ENCODE peak calls at places on chromosomes 12 and 14, in four cellular contexts. J is HEK293T; Z is stimulated activated effector memory CD8-positive, alpha-beta T cell treated with anti-CD3 and anti-CD28 coated beads, Interleukin-12 subunit alpha, Interleukin-12 subunit beta, amount 100 ng/mL, for 72 hours; C is stromal cell of bone marrow. T is an unnamed sample.

GRCh38 chr14:72906316-72906715 is 12.4 kb upstream of the DPF3 start:
- DNase-seq in J (no peak), Z (no peak), C (no peak), T (no peak)

GRCh38 chr12:39389399-39390150 is 53.3 kb downstream of the KIF21A start:
- DNase-seq in J (no peak), Z (no peak), C (no peak), T (no peak)

GRCh38 chr12:1559729-1560128 is 34.7 kb downstream of the FBXL14 start:
- DNase-seq in J (no peak), Z (no peak), C (no peak), T (no peak)

GRCh38 chr14:85566603-85567002 is 36.7 kb downstream of the FLRT2 start:
- DNase-seq in J (no peak), Z (no peak), C (peak), T (no peak)

GRCh38 chr12:3810016-3810370 is 57.1 kb upstream of the CRACR2A start:
- DNase-seq in J (no peak), Z (no peak), C (no peak), T (no peak)

GRCh38 chr14:101182476-101182875 is 279.0 kb upstream of the RTL1 start:
- DNase-seq in J (no peak), Z (no peak), C (no peak), T (no peak)

GRCh38 chr12:116532986-116533342 is 26.2 kb upstream of the MAP1LC3B2 start:
- DNase-seq in J (no peak), Z (no peak), C (no peak), T (no peak)

GRCh38 chr14:104280902-104281767 is 142.7 kb downstream of the KIF26A start:
- DNase-seq in J (no peak), Z (no peak), C (no peak), T (no peak)

GRCh38 chr12:46499901-46500300 is 127.3 kb upstream of the SLC38A2 start:
- DNase-seq in J (no peak), Z (no peak), C (no peak), T (no peak)

GRCh38 chr12:65510584-65511050 is 232.1 kb downstream of the MSRB3 start:
- DNase-seq in J (peak), Z (no peak), C (no peak), T (no peak)

GRCh38 chr12:116534341-116535121 is 24.6 kb upstream of the MAP1LC3B2 start:
- DNase-seq in J (peak), Z (no peak), C (no peak), T (no peak)

GRCh38 chr12:109134186-109134917 is 18.0 kb downstream of the ACACB start:
- DNase-seq in J (peak), Z (no peak), C (no peak), T (no peak)

GRCh38 chr14:61219673-61220072 is 61.5 kb downstream of the TMEM30B start:
- DNase-seq in J (no peak), Z (no peak), C (no peak), T (no peak)

GRCh38 chr14:41668346-41668745 is 61.7 kb downstream of the LRFN5 start:
- DNase-seq in J (no peak), Z (no peak), C (peak), T (no peak)

GRCh38 chr14:68548194-68549056 is 244.4 kb downstream of the ZFP36L1 start:
- DNase-seq in J (peak), Z (no peak), C (peak), T (no peak)

GRCh38 chr14:90115780-90116179 is 54.0 kb downstream of the KCNK13 start:
- DNase-seq in J (no peak), Z (no peak), C (no peak), T (no peak)

GRCh38 chr14:22798528-22798927 is 16.7 kb downstream of the SLC7A7 start:
- DNase-seq in J (no peak), Z (no peak), C (no peak), T (no peak)

GRCh38 chr12:71771069-71771468 is 16.4 kb downstream of the RAB21 start:
- DNase-seq in J (no peak), Z (no peak), C (no peak), T (no peak)

GRCh38 chr12:49762468-49762847 is 21.1 kb downstream of the TMBIM6 start:
- DNase-seq in J (no peak), Z (no peak), C (no peak), T (no peak)

GRCh38 chr12:127287256-127287655 is 979.7 kb upstream of the TMEM132C start:
- DNase-seq in J (no peak), Z (no peak), C (no peak), T (no peak)

GRCh38 chr12:77925536-77926108 is 94.9 kb downstream of the NAV3 start:
- DNase-seq in J (peak), Z (no peak), C (peak), T (peak)

GRCh38 chr12:29226621-29227020 is 77.5 kb downstream of the FAR2 start:
- DNase-seq in J (no peak), Z (no peak), C (no peak), T (no peak)

GRCh38 chr12:130879212-130879686 is 7.4 kb downstream of the RAN start:
- DNase-seq in J (no peak), Z (no peak), C (no peak), T (peak)

GRCh38 chr14:92460916-92461579 is 52.5 kb upstream of the RIN3 start:
- DNase-seq in J (no peak), Z (no peak), C (no peak), T (no peak)

GRCh38 chr14:77322209-77322902 is 1.5 kb downstream of the GSTZ1 start:
- DNase-seq in J (no peak), Z (no peak), C (no peak), T (no peak)

GRCh38 chr14:29085546-29085945 is 319.0 kb downstream of the FOXG1 start:
- DNase-seq in J (peak), Z (no peak), C (no peak), T (no peak)

GRCh38 chr12:131711551-131712205 is 788 bp downstream of the SFSWAP start:
- DNase-seq in J (no peak), Z (no peak), C (no peak), T (no peak)

GRCh38 chr14:103146141-103146709 is 23.0 kb downstream of the TNFAIP2 start:
- DNase-seq in J (no peak), Z (no peak), C (no peak), T (no peak)

GRCh38 chr14:75229923-75230792 is 48.5 kb upstream of the FOS start:
- DNase-seq in J (peak), Z (no peak), C (no peak), T (no peak)

GRCh38 chr14:87175175-87175574 is 817.8 kb downstream of the GALC start:
- DNase-seq in J (no peak), Z (no peak), C (no peak), T (no peak)

GRCh38 chr14:54425537-54426274 is 15.5 kb downstream of the CNIH1 start:
- DNase-seq in J (no peak), Z (no peak), C (no peak), T (no peak)

GRCh38 chr14:100532916-100533630 is 54.1 kb downstream of the BEGAIN start:
- DNase-seq in J (no peak), Z (no peak), C (no peak), T (no peak)

GRCh38 chr12:85329913-85330312 is 49.9 kb downstream of the ALX1 start:
- DNase-seq in J (no peak), Z (no peak), C (no peak), T (no peak)

GRCh38 chr12:10986812-10987211 is at the start of gene TAS2R50:
- DNase-seq in J (no peak), Z (no peak), C (no peak), T (no peak)